ENCODE peak calls at places on chromosomes 13 and 19, in six cellular contexts. L is ELR, B is Peyer's patch, G is Caco-2, W is GM04504, Z is HT1080. S is an unnamed sample.

GRCh38 chr13:81184556-81185265 is 843.8 kb upstream of the SPRY2 start:
- DNase-seq in L (peak; percentile 68), G (peak; percentile 67), B (no peak), Z (peak; percentile 87), W (no peak), S (no peak)

GRCh38 chr19:17871878-17872250 is at the start of gene SLC5A5:
- DNase-seq in L (no peak), G (peak; percentile 47), W (no peak), B (no peak), Z (no peak), S (no peak)

GRCh38 chr19:38702278-38702677 is 42.0 kb downstream of the CAPN12 start:
- DNase-seq in L (no peak), G (no peak), B (no peak), W (no peak), Z (no peak), S (no peak)

GRCh38 chr19:7672522-7672921 is 3.7 kb downstream of the RETN start:
- DNase-seq in Z (no peak), G (no peak), W (no peak), L (no peak), B (no peak), S (no peak)

GRCh38 chr13:77928909-77929308 is 10.3 kb upstream of the EDNRB start:
- DNase-seq in W (no peak), B (no peak), G (no peak), Z (peak; percentile 66), L (peak; percentile 12), S (no peak)

GRCh38 chr13:110957181-110957884 is 42.5 kb upstream of the ANKRD10 start:
- DNase-seq in W (no peak), G (no peak), Z (peak; percentile 39), B (no peak), L (peak; percentile 60), S (no peak)

GRCh38 chr19:24069907-24070657 is 16.9 kb upstream of the ZNF254 start:
- DNase-seq in G (no peak), L (peak; percentile 45), Z (no peak), W (no peak), B (no peak), S (no peak)

GRCh38 chr19:36073121-36073876 is 18.6 kb downstream of the WDR62 start:
- DNase-seq in B (no peak), G (no peak), Z (no peak), W (no peak), L (no peak), S (no peak)

S was measured in fibroblast of the conjunctiva.